ENCODE peak calls at places on chromosome 5, in ten cellular contexts. B is IMR-90, T is astrocyte, S is PC-3, V is mammary epithelial cell, Y is NT2/D1, U is Karpas-422, X is endodermal cell, F is SK-N-SH, E is HepG2. C is an unnamed sample.

GRCh38 chr5:82159014-82159413 is 119.1 kb downstream of the RPS23 start:
- DNase-seq in B (peak; percentile 65), T (peak; percentile 81), S (peak; percentile 68), V (peak; percentile 83), Y (no peak), U (no peak), X (no peak), F (no peak), E (no peak), C (no peak)

GRCh38 chr5:134902071-134902801 is 2.7 kb upstream of the PCBD2 start:
- DNase-seq in B (peak; percentile 48), T (no peak), S (peak; percentile 9), V (no peak), Y (no peak), U (peak; percentile 76), X (no peak), F (no peak), E (no peak), C (no peak)

GRCh38 chr5:150734579-150735384 is 24.0 kb downstream of the DCTN4 start:
- DNase-seq in B (no peak), T (no peak), S (peak; percentile 14), V (no peak), Y (no peak), U (peak; percentile 58), X (no peak), F (no peak), E (no peak), C (no peak)

GRCh38 chr5:100872409-100873190 is 30.5 kb downstream of the ST8SIA4 start:
- DNase-seq in B (no peak), T (no peak), S (no peak), V (no peak), Y (no peak), U (no peak), X (no peak), F (no peak), E (no peak), C (no peak)

GRCh38 chr5:98492258-98492657 is 281.2 kb upstream of the RGMB start:
- DNase-seq in B (no peak), T (no peak), S (peak; percentile 66), V (peak; percentile 60), Y (no peak), U (no peak), X (no peak), F (no peak), E (no peak), C (peak; percentile 13)

GRCh38 chr5:179907570-179908324 is at the start of gene TBC1D9B:
- DNase-seq in B (peak; percentile 45), T (peak; percentile 22), S (peak; percentile 60), V (peak; percentile 60), Y (no peak), U (peak; percentile 91), X (peak; percentile 85), F (peak; percentile 96), E (peak; percentile 27), C (no peak)

GRCh38 chr5:62692946-62693713 is 114.5 kb downstream of the LRRC70 start:
- DNase-seq in B (no peak), T (no peak), S (no peak), V (no peak), Y (no peak), U (no peak), X (no peak), F (no peak), E (no peak), C (no peak)

GRCh38 chr5:137836997-137837396 is 30.7 kb upstream of the MYOT start:
- DNase-seq in B (peak; percentile 1), T (peak; percentile 72), S (no peak), V (peak; percentile 5), Y (no peak), U (no peak), X (no peak), F (no peak), E (no peak), C (no peak)

GRCh38 chr5:157150995-157151394 is 8.3 kb upstream of the MED7 start:
- DNase-seq in B (no peak), T (no peak), S (no peak), V (peak; percentile 32), Y (no peak), U (peak; percentile 39), X (no peak), F (no peak), E (no peak), C (no peak)

GRCh38 chr5:68683632-68684035 is 410.2 kb upstream of the SLC30A5 start:
- DNase-seq in B (peak; percentile 95), T (peak; percentile 98), S (peak; percentile 86), V (peak; percentile 97), Y (no peak), U (no peak), X (no peak), F (no peak), E (no peak), C (peak; percentile 78)

GRCh38 chr5:34923694-34924461 is 5.5 kb upstream of the DNAJC21 start:
- DNase-seq in B (peak; percentile 94), T (peak; percentile 85), S (peak; percentile 97), V (peak; percentile 91), Y (no peak), U (peak; percentile 48), X (no peak), F (no peak), E (no peak), C (peak; percentile 66)

GRCh38 chr5:14399054-14399657 is 182.4 kb upstream of the OTULINL start:
- DNase-seq in B (peak; percentile 74), T (peak; percentile 54), S (peak; percentile 84), V (peak; percentile 31), Y (no peak), U (peak; percentile 76), X (no peak), F (peak; percentile 56), E (peak; percentile 28), C (no peak)

GRCh38 chr5:102863764-102864560 is 108.9 kb downstream of the PAM start:
- DNase-seq in B (peak; percentile 10), T (no peak), S (no peak), V (no peak), Y (no peak), U (no peak), X (no peak), F (no peak), E (no peak), C (no peak)

GRCh38 chr5:135615581-135616260 is 36.9 kb upstream of the CXCL14 start:
- DNase-seq in B (no peak), T (no peak), S (no peak), V (no peak), Y (peak; percentile 32), U (no peak), X (peak; percentile 46), F (no peak), E (no peak), C (no peak)

GRCh38 chr5:135310328-135310989 is 88.6 kb downstream of the MACROH2A1 start:
- DNase-seq in B (peak; percentile 91), T (peak; percentile 72), S (peak; percentile 76), V (peak; percentile 30), Y (no peak), U (no peak), X (no peak), F (no peak), E (no peak), C (no peak)

GRCh38 chr5:175711472-175712312 is 53.8 kb downstream of the HRH2 start:
- DNase-seq in B (no peak), T (no peak), S (no peak), V (no peak), Y (no peak), U (no peak), X (peak; percentile 26), F (no peak), E (no peak), C (no peak)

DNA sequence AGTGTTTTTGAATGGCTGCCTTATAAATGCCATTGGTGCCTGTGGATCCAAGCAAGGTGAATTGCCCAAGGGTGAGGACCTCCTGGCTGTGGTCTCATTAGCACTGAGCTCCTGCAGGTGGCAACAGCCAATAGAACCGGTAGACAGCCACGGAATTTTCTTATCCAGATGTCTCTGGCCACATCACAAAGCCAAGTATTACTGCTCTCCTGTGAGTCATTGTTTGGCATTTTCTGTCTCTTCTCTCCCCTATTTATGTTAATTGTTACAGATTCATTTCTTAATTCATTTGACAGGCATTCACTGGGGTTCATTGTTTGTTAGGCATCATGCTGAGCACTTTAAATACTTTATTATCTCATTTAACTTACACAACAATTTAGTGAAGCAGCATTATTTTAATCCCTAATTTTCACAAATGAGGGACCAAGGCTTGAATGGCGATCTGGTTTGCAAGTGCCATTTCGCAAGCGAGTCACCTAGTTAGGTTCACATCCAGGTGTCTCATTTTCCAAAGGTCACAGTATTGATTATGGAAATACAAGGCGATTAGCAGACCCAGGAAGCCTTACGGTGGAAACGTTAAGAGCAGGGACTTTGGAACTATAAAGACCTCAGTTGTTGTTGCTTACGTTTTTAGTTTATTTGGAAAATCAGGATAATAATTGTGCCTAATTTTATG is 58.2 kb upstream of the DPYSL3 start:
- DNase-seq in B (peak; percentile 80), T (peak; percentile 98), S (peak; percentile 48), V (peak; percentile 84), Y (peak; percentile 72), U (no peak), X (peak; percentile 80), F (no peak), E (no peak), C (no peak)
- H3K9ac ChIP-seq in B (no peak overlapping the region), T (no peak overlapping the region), S (no peak overlapping the region), V (no peak overlapping the region), Y (no peak overlapping the region), U (no peak overlapping the region), X (no peak overlapping the region), F (no peak overlapping the region), E (no peak overlapping the region), C (no peak overlapping the region)

GRCh38 chr5:96745844-96746531 is 61.8 kb downstream of the ERAP1 start:
- DNase-seq in B (peak; percentile 39), T (no peak), S (no peak), V (no peak), Y (no peak), U (no peak), X (no peak), F (no peak), E (no peak), C (no peak)
- H3K9ac ChIP-seq in B (no peak overlapping the region), T (no peak overlapping the region), S (no peak overlapping the region), V (no peak overlapping the region), Y (no peak overlapping the region), U (no peak overlapping the region), X (no peak overlapping the region), F (no peak overlapping the region), E (no peak overlapping the region), C (no peak overlapping the region)

GRCh38 chr5:45205403-45205961 is 396.7 kb downstream of the MRPS30 start:
- DNase-seq in B (no peak), T (no peak), S (no peak), V (no peak), Y (peak; percentile 74), U (no peak), X (peak; percentile 83), F (no peak), E (no peak), C (no peak)
- H3K9ac ChIP-seq in B (no peak overlapping the region), T (no peak overlapping the region), S (no peak overlapping the region), V (no peak overlapping the region), Y (no peak overlapping the region), U (no peak overlapping the region), X (no peak overlapping the region), F (no peak overlapping the region), E (no peak overlapping the region), C (no peak overlapping the region)

DNA sequence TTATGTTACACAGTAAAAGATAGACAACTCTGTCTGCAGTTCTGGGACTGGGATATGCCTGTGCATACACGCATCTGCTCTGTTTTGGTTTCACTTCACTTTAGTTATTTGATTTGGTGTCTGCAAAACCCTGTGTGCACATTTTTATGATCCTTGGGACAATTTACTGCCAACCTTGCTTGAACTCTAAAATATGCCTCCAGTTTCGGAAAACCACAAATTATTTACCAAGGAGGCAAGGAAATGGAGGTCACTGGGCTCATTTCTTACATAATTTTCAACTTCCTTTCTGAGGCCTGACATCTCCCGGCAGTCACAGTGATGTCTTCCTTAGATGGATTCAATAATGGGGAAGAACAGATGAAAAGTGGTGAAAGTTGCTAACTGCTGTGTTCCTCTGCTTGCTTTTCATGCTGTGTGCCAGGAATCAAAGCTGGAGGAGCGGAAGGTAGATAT is 61.2 kb upstream of the TAF11L2 start:
- DNase-seq in B (no peak), T (no peak), S (no peak), V (no peak), Y (no peak), U (peak; percentile 48), X (no peak), F (no peak), E (no peak), C (no peak)
- H3K9ac ChIP-seq in B (no peak overlapping the region), T (no peak overlapping the region), S (no peak overlapping the region), V (no peak overlapping the region), Y (no peak overlapping the region), U (no peak overlapping the region), X (no peak overlapping the region), F (no peak overlapping the region), E (no peak overlapping the region), C (no peak overlapping the region)